ENCODE peak calls at places on chromosomes 6 and 20, in nine cellular contexts. W is lower lobe of right lung, S is PC-3, A is tibial artery, L is stomach, J is lower leg skin, H is uterus, E is right atrium auricular region, U is upper lobe of right lung. P is an unnamed sample.

GRCh38 chr6:32110632-32111031 is 1.5 kb upstream of the TNXB start:
- DNase-seq in W (no peak), S (no peak), A (peak; percentile 70), L (peak; percentile 66), J (no peak), H (peak; percentile 55), E (no peak), U (no peak), P (no peak)

GRCh38 chr6:33298773-33299236 is at the start of gene RGL2:
- DNase-seq in W (peak; percentile 92), S (peak; percentile 47), A (peak; percentile 95), L (peak; percentile 83), J (peak; percentile 82), H (peak; percentile 84), E (peak; percentile 79), U (peak; percentile 95), P (peak; percentile 55)

GRCh38 chr6:139990287-139990686 is 615.8 kb upstream of the CITED2 start:
- DNase-seq in W (no peak), S (no peak), A (no peak), L (no peak), J (no peak), H (no peak), E (no peak), U (no peak), P (no peak)

GRCh38 chr20:16049478-16050093 is 523.7 kb downstream of the KIF16B start:
- DNase-seq in W (no peak), S (no peak), A (no peak), L (no peak), J (no peak), H (no peak), E (no peak), U (no peak), P (no peak)

GRCh38 chr20:38304845-38305447 is 990 bp downstream of the BPI start:
- DNase-seq in W (peak; percentile 75), S (peak; percentile 64), A (no peak), L (peak; percentile 40), J (no peak), H (no peak), E (no peak), U (peak; percentile 73), P (peak; percentile 55)

GRCh38 chr6:39889229-39889628 is 45.0 kb downstream of the MOCS1 start:
- DNase-seq in W (no peak), S (no peak), A (no peak), L (no peak), J (no peak), H (no peak), E (no peak), U (no peak), P (no peak)

GRCh38 chr20:37475258-37475657 is 45.8 kb upstream of the NNAT start:
- DNase-seq in W (no peak), S (no peak), A (no peak), L (no peak), J (no peak), H (no peak), E (no peak), U (no peak), P (no peak)

GRCh38 chr6:107637914-107638313 is 148.0 kb downstream of the SOBP start:
- DNase-seq in W (no peak), S (no peak), A (no peak), L (no peak), J (no peak), H (no peak), E (no peak), U (no peak), P (no peak)

GRCh38 chr20:52457826-52458225 is 266.2 kb upstream of the ZFP64 start:
- DNase-seq in W (no peak), S (peak; percentile 46), A (no peak), L (no peak), J (no peak), H (no peak), E (no peak), U (no peak), P (peak; percentile 33)

GRCh38 chr6:163165922-163166321 is 248.6 kb upstream of the QKI start:
- DNase-seq in W (no peak), S (no peak), A (no peak), L (no peak), J (no peak), H (no peak), E (no peak), U (no peak), P (no peak)

GRCh38 chr6:132443206-132443605 is 41.9 kb upstream of the MOXD1 start:
- DNase-seq in W (no peak), S (no peak), A (no peak), L (no peak), J (no peak), H (no peak), E (no peak), U (no peak), P (peak; percentile 10)

GRCh38 chr20:11502668-11503067 is 415.0 kb upstream of the BTBD3 start:
- DNase-seq in W (no peak), S (no peak), A (no peak), L (no peak), J (no peak), H (no peak), E (no peak), U (no peak), P (no peak)
- H3K4me3 ChIP-seq in W (no peak overlapping the region), S (no peak overlapping the region), A (no peak overlapping the region), L (no peak overlapping the region), J (no peak overlapping the region), H (no peak overlapping the region), E (no peak overlapping the region), U (no peak overlapping the region), P (no peak overlapping the region)

DNA sequence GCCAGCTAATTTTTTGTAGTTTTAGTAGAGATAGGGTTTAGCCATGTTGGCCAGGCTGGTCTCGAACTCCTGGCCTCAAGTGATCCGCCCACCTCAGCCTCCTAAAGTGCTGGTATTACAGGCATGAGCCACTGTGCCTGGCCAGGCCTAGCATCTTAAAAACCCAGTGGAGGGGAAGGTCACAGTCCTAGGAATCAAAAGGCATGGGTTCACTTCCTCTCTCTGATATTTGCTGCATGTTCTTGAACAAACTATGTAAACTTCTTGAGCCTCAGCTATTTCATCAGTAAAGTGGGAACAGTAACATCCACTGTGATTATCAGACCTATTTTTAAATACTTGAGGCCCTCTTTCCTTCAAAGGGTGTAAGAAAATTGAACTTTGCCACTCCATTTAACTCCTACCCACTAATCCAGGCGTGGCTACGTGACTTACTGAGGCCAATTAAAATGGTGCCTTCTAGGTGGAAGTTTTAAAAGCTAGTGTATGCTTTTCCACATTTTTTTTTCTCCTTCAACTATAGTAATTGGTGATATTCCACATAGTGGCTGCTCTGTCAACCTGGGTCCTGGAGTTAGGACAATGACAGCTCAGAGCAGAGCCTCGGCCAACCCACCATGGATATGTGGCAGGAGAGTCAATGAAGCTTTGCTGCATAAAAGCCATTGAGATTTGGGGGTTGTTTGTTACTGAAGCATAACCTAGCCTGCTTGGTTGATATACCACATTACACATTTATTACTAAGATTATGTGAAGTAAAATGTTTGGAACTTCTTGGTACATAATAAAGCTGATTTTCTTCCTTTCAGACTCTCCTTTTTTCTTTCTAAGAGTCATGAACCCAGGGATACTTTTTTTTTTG is 32.2 kb upstream of the IER3 start:
- DNase-seq in W (no peak), S (no peak), A (no peak), L (no peak), J (no peak), H (no peak), E (no peak), U (no peak), P (no peak)
- TF ChIP-seq CTCF in W (no peak), S (no peak), A (no peak), L (no peak), J (no peak), H (no peak), E (no peak), U (no peak), P (no peak)

GRCh38 chr20:57048027-57048869 is 218.2 kb downstream of the BMP7 start:
- DNase-seq in W (no peak), S (peak; percentile 70), A (peak; percentile 48), L (no peak), J (peak; percentile 53), H (no peak), E (no peak), U (peak; percentile 63), P (peak; percentile 25)
- H3K4me3 ChIP-seq in W (no peak overlapping the region), S (no peak overlapping the region), A (no peak overlapping the region), L (no peak overlapping the region), J (no peak overlapping the region), H (no peak overlapping the region), E (no peak overlapping the region), U (no peak overlapping the region), P (no peak overlapping the region)

GRCh38 chr20:36144336-36144735 is 10.2 kb upstream of the EPB41L1 start:
- DNase-seq in W (no peak), S (peak; percentile 8), A (no peak), L (no peak), J (no peak), H (no peak), E (no peak), U (no peak), P (no peak)

GRCh38 chr20:36145877-36146707 is 8.4 kb upstream of the EPB41L1 start:
- DNase-seq in W (no peak), S (no peak), A (peak; percentile 84), L (peak; percentile 67), J (no peak), H (no peak), E (no peak), U (no peak), P (no peak)

GRCh38 chr20:36135821-36136220 is 18.7 kb upstream of the EPB41L1 start:
- DNase-seq in W (no peak), S (no peak), A (no peak), L (no peak), J (no peak), H (no peak), E (no peak), U (no peak), P (no peak)

DNA sequence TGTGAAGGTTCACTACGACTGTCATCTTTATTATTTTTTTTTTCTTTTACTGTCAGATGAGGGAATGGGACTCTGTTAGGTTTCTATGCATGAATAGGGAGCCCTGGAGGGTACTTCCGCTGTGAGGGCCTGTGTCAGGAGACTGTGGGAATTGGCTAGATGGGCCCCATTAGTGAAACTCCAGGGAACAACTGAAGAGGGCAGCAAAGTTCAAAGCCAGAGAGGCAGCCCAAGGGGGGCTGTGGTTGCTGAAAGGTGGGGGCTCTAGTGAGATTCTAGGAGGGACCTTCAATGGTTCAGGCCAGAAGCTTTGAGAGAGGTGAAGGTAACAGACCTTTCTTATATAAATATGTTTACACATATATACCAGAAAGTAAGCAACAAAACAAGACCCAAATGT is 13.2 kb upstream of the EPB41L1 start:
- DNase-seq in W (no peak), S (no peak), A (no peak), L (no peak), J (no peak), H (no peak), E (no peak), U (no peak), P (no peak)
- TF ChIP-seq CTCF in W (no peak), S (no peak), A (no peak), L (no peak), J (no peak), H (no peak), E (no peak), U (no peak), P (no peak)

GRCh38 chr6:158032354-158032733 is 50.7 kb downstream of the SYNJ2 start:
- DNase-seq in W (peak; percentile 28), S (no peak), A (peak; percentile 48), L (no peak), J (no peak), H (no peak), E (no peak), U (peak; percentile 46), P (no peak)
- H3K4me3 ChIP-seq in W (no peak overlapping the region), S (no peak overlapping the region), A (no peak overlapping the region), L (no peak overlapping the region), J (no peak overlapping the region), H (no peak overlapping the region), E (no peak overlapping the region), U (no peak overlapping the region), P (no peak overlapping the region)